ENCODE peak calls at places on chromosomes 1 and 21, in ten cellular contexts. S is GM20000; Y is EH; A is esophagus muscularis mucosa; D is NCI-H345; U is brain microvascular endothelial cell; M is upper lobe of right lung; P is right cardiac atrium; G is stimulated activated CD4-positive, alpha-beta T cell treated with anti-CD3 and anti-CD28 coated beads, Interleukin-2, amount 100 ng/mL, for 48 hours; Z is mesenchymal stem cell. K is an unnamed sample.

GRCh38 chr1:9344426-9345200 is 51.9 kb downstream of the SPSB1 start:
- DNase-seq in S (no peak), Y (no peak), A (no peak), D (peak), U (no peak), M (no peak), P (peak), G (no peak), Z (no peak), K (no peak)

GRCh38 chr1:25898223-25899015 is 7.8 kb downstream of the STMN1 start:
- DNase-seq in S (no peak), Y (no peak), A (no peak), D (no peak), U (no peak), M (no peak), P (no peak), G (no peak), Z (no peak), K (no peak)

GRCh38 chr1:97307151-97307550 is 585.6 kb downstream of the PTBP2 start:
- DNase-seq in S (no peak), Y (no peak), A (no peak), D (no peak), U (no peak), M (no peak), P (no peak), G (no peak), Z (no peak), K (no peak)

GRCh38 chr1:170530972-170531757 is 801 bp upstream of the GORAB start:
- DNase-seq in S (no peak), Y (peak), A (no peak), D (no peak), U (no peak), M (peak), P (peak), G (no peak), Z (no peak), K (no peak)

GRCh38 chr21:43332461-43332860 is 94.5 kb downstream of the SIK1 start:
- DNase-seq in S (no peak), Y (no peak), A (no peak), D (no peak), U (no peak), M (no peak), P (no peak), G (no peak), Z (no peak), K (no peak)

GRCh38 chr1:204869097-204869496 is 1.6 kb upstream of the NFASC start:
- DNase-seq in S (no peak), Y (no peak), A (no peak), D (no peak), U (no peak), M (no peak), P (no peak), G (no peak), Z (no peak), K (no peak)

GRCh38 chr1:235100124-235100801 is 28.4 kb downstream of the TOMM20 start:
- DNase-seq in S (no peak), Y (no peak), A (no peak), D (no peak), U (no peak), M (no peak), P (no peak), G (no peak), Z (no peak), K (no peak)

GRCh38 chr1:205301842-205302588 is 19.5 kb downstream of the NUAK2 start:
- DNase-seq in S (no peak), Y (peak), A (no peak), D (no peak), U (no peak), M (no peak), P (no peak), G (no peak), Z (peak), K (no peak)

GRCh38 chr21:42233067-42233981 is 14.4 kb downstream of the ABCG1 start:
- DNase-seq in S (peak), Y (no peak), A (peak), D (peak), U (peak), M (peak), P (peak), G (peak), Z (peak), K (no peak)

GRCh38 chr1:1203561-1204424 is 2.6 kb downstream of the TNFRSF18 start:
- DNase-seq in S (no peak), Y (no peak), A (no peak), D (no peak), U (no peak), M (no peak), P (peak), G (no peak), Z (no peak), K (peak)

GRCh38 chr1:226135059-226135651 is 51.4 kb downstream of the ACBD3 start:
- DNase-seq in S (no peak), Y (no peak), A (peak), D (no peak), U (no peak), M (peak), P (peak), G (no peak), Z (no peak), K (no peak)

GRCh38 chr1:92480813-92481597 is 5.7 kb downstream of the GFI1 start:
- DNase-seq in S (no peak), Y (no peak), A (no peak), D (no peak), U (no peak), M (no peak), P (peak), G (no peak), Z (peak), K (no peak)

GRCh38 chr1:246930830-246931548 is 759 bp downstream of the AHCTF1 start:
- DNase-seq in S (peak), Y (peak), A (no peak), D (peak), U (peak), M (peak), P (peak), G (peak), Z (peak), K (peak)

GRCh38 chr1:60137406-60137805 is 63.8 kb upstream of the C1orf87 start:
- DNase-seq in S (no peak), Y (no peak), A (no peak), D (no peak), U (no peak), M (no peak), P (no peak), G (no peak), Z (no peak), K (no peak)

GRCh38 chr21:33478858-33479678 is 706 bp downstream of the TMEM50B start:
- DNase-seq in S (peak), Y (peak), A (no peak), D (peak), U (no peak), M (peak), P (peak), G (peak), Z (peak), K (no peak)

GRCh38 chr1:5709461-5709860 is 282.8 kb downstream of the NPHP4 start:
- DNase-seq in S (no peak), Y (no peak), A (no peak), D (no peak), U (no peak), M (no peak), P (no peak), G (no peak), Z (no peak), K (peak)

GRCh38 chr1:64933296-64934070 is 32.9 kb downstream of the JAK1 start:
- DNase-seq in S (no peak), Y (peak), A (no peak), D (no peak), U (peak), M (no peak), P (no peak), G (no peak), Z (peak), K (no peak)

GRCh38 chr1:156421062-156421938 is 52.3 kb downstream of the RHBG start:
- DNase-seq in S (peak), Y (peak), A (no peak), D (peak), U (peak), M (peak), P (peak), G (peak), Z (peak), K (peak)

GRCh38 chr1:210250998-210251679 is 18.5 kb downstream of the SERTAD4 start:
- DNase-seq in S (peak), Y (peak), A (no peak), D (peak), U (no peak), M (peak), P (peak), G (no peak), Z (peak), K (peak)

GRCh38 chr1:55305735-55306134 is 90.6 kb upstream of the USP24 start:
- DNase-seq in S (no peak), Y (peak), A (no peak), D (no peak), U (no peak), M (no peak), P (no peak), G (no peak), Z (peak), K (no peak)

GRCh38 chr1:94329986-94330385 is 88.2 kb upstream of the ABCD3 start:
- DNase-seq in S (no peak), Y (peak), A (no peak), D (no peak), U (peak), M (no peak), P (no peak), G (no peak), Z (peak), K (no peak)

GRCh38 chr1:115426271-115426771 is 88.3 kb upstream of the NGF start:
- DNase-seq in S (no peak), Y (peak), A (no peak), D (no peak), U (peak), M (no peak), P (peak), G (no peak), Z (peak), K (no peak)

GRCh38 chr1:1204998-1205768 is 1.2 kb downstream of the TNFRSF18 start:
- DNase-seq in S (no peak), Y (no peak), A (no peak), D (no peak), U (no peak), M (no peak), P (peak), G (no peak), Z (no peak), K (no peak)

GRCh38 chr1:165877940-165878556 is 50.6 kb downstream of the UCK2 start:
- DNase-seq in S (peak), Y (no peak), A (no peak), D (no peak), U (no peak), M (no peak), P (no peak), G (no peak), Z (no peak), K (no peak)

GRCh38 chr21:39176312-39176711 is 6.9 kb downstream of the PSMG1 start:
- DNase-seq in S (no peak), Y (peak), A (no peak), D (peak), U (no peak), M (no peak), P (no peak), G (no peak), Z (peak), K (no peak)

GRCh38 chr1:175530167-175530566 is 213.2 kb downstream of the TNR start:
- DNase-seq in S (no peak), Y (no peak), A (no peak), D (peak), U (no peak), M (no peak), P (no peak), G (no peak), Z (no peak), K (no peak)

GRCh38 chr1:34549199-34549598 is 205.6 kb upstream of the GJB5 start:
- DNase-seq in S (no peak), Y (no peak), A (peak), D (no peak), U (no peak), M (no peak), P (no peak), G (peak), Z (no peak), K (no peak)

GRCh38 chr1:144101397-144102050 is 129.7 kb upstream of the FAM72C start:
- DNase-seq in S (no peak), Y (no peak), A (peak), D (no peak), U (no peak), M (peak), P (peak), G (peak), Z (no peak), K (peak)

GRCh38 chr1:6472391-6472790 is 6.4 kb upstream of the TNFRSF25 start:
- DNase-seq in S (no peak), Y (no peak), A (no peak), D (no peak), U (no peak), M (no peak), P (no peak), G (no peak), Z (no peak), K (no peak)

GRCh38 chr1:91801496-91802115 is 84.3 kb downstream of the TGFBR3 start:
- DNase-seq in S (no peak), Y (no peak), A (no peak), D (no peak), U (no peak), M (no peak), P (no peak), G (no peak), Z (no peak), K (no peak)

GRCh38 chr21:36747815-36748381 is 49.0 kb downstream of the SIM2 start:
- DNase-seq in S (peak), Y (peak), A (no peak), D (peak), U (peak), M (peak), P (peak), G (peak), Z (peak), K (peak)

GRCh38 chr1:152392909-152393308 is 21.2 kb downstream of the CRNN start:
- DNase-seq in S (no peak), Y (no peak), A (no peak), D (no peak), U (no peak), M (no peak), P (no peak), G (no peak), Z (no peak), K (no peak)

GRCh38 chr1:210236840-210237409 is 4.3 kb downstream of the SERTAD4 start:
- DNase-seq in S (no peak), Y (peak), A (no peak), D (no peak), U (peak), M (no peak), P (peak), G (no peak), Z (peak), K (no peak)

K was measured in posterior cingulate gyrus.